ENCODE peak calls at places on chromosomes 12 and 14, in five cellular contexts. G is bronchial epithelial cell, M is cardiac septum, K is GM23248, X is astrocyte. N is an unnamed sample.

GRCh38 chr12:43241971-43242370 is 310.0 kb downstream of the ADAMTS20 start:
- DNase-seq in G (no peak), M (no peak), K (peak), X (peak), N (peak)

GRCh38 chr12:84174115-84174514 is 738.5 kb downstream of the SLC6A15 start:
- DNase-seq in G (no peak), M (no peak), K (no peak), X (no peak), N (no peak)

GRCh38 chr12:125211464-125211863 is 146.2 kb downstream of the AACS start:
- DNase-seq in G (no peak), M (no peak), K (no peak), X (no peak), N (no peak)

GRCh38 chr14:76329150-76329881 is 46.6 kb upstream of the ESRRB start:
- DNase-seq in G (no peak), M (peak), K (no peak), X (no peak), N (no peak)

GRCh38 chr14:104771918-104772706 is 19.2 kb downstream of the SIVA1 start:
- DNase-seq in G (no peak), M (no peak), K (no peak), X (no peak), N (no peak)

GRCh38 chr12:69497308-69498026 is 27.3 kb downstream of the FRS2 start:
- DNase-seq in G (no peak), M (no peak), K (peak), X (no peak), N (no peak)

GRCh38 chr12:56983386-56983785 is 23.0 kb downstream of the ZBTB39 start:
- DNase-seq in G (no peak), M (no peak), K (no peak), X (no peak), N (no peak)

GRCh38 chr12:5348491-5348890 is 83.4 kb upstream of the NTF3 start:
- DNase-seq in G (peak), M (no peak), K (no peak), X (no peak), N (no peak)

GRCh38 chr12:90953956-90954421 is 987 bp downstream of the CCER1 start:
- DNase-seq in G (no peak), M (no peak), K (no peak), X (no peak), N (no peak)

N was measured in AG04450.